ENCODE peak calls at places on chromosomes 16 and 17, in five cellular contexts. One of them, this sample, is unnamed.

GRCh38 chr16:2121853-2122252 is 13.8 kb downstream of the PKD1 start:
- DNase-seq in A172: no peak
- DNase-seq in foreskin melanocyte: no peak
- DNase-seq in endothelial cell: no peak
- DNase-seq in mesothelial cell of epicardium: no peak
- DNase-seq in this sample: no peak

GRCh38 chr16:79651363-79651762 is 50.8 kb upstream of the MAF start:
- DNase-seq in A172: peak
- DNase-seq in foreskin melanocyte: peak
- DNase-seq in endothelial cell: no peak
- DNase-seq in mesothelial cell of epicardium: no peak
- DNase-seq in this sample: no peak

GRCh38 chr16:1779741-1780676 is 2.4 kb downstream of the SPSB3 start:
- DNase-seq in A172: no peak
- DNase-seq in foreskin melanocyte: no peak
- DNase-seq in endothelial cell: no peak
- DNase-seq in mesothelial cell of epicardium: no peak
- DNase-seq in this sample: no peak

GRCh38 chr16:85836706-85837582 is 37.4 kb downstream of the COX4I1 start:
- DNase-seq in A172: no peak
- DNase-seq in foreskin melanocyte: no peak
- DNase-seq in endothelial cell: no peak
- DNase-seq in mesothelial cell of epicardium: no peak
- DNase-seq in this sample: no peak

GRCh38 chr16:86538196-86538780 is 16.7 kb downstream of the MTHFSD start:
- DNase-seq in A172: no peak
- DNase-seq in foreskin melanocyte: no peak
- DNase-seq in endothelial cell: no peak
- DNase-seq in mesothelial cell of epicardium: no peak
- DNase-seq in this sample: no peak

GRCh38 chr17:74345433-74346241 is 16.0 kb downstream of the BTBD17 start:
- DNase-seq in A172: peak
- DNase-seq in foreskin melanocyte: no peak
- DNase-seq in endothelial cell: no peak
- DNase-seq in mesothelial cell of epicardium: no peak
- DNase-seq in this sample: no peak

GRCh38 chr17:45060382-45060823 is 714 bp upstream of the NMT1 start:
- DNase-seq in A172: no peak
- DNase-seq in foreskin melanocyte: no peak
- DNase-seq in endothelial cell: no peak
- DNase-seq in mesothelial cell of epicardium: no peak
- DNase-seq in this sample: no peak

GRCh38 chr17:6413073-6413472 is 21.8 kb downstream of the AIPL1 start:
- DNase-seq in A172: peak
- DNase-seq in foreskin melanocyte: no peak
- DNase-seq in endothelial cell: no peak
- DNase-seq in mesothelial cell of epicardium: no peak
- DNase-seq in this sample: no peak

GRCh38 chr16:58196898-58197313 is 1.0 kb downstream of the CSNK2A2 start:
- DNase-seq in A172: peak
- DNase-seq in foreskin melanocyte: no peak
- DNase-seq in endothelial cell: no peak
- DNase-seq in mesothelial cell of epicardium: no peak
- DNase-seq in this sample: no peak

GRCh38 chr16:4345439-4346204 is 5.5 kb downstream of the PAM16 start:
- DNase-seq in A172: no peak
- DNase-seq in foreskin melanocyte: no peak
- DNase-seq in endothelial cell: no peak
- DNase-seq in mesothelial cell of epicardium: no peak
- DNase-seq in this sample: no peak

GRCh38 chr16:83689385-83689831 is 118.4 kb upstream of the HSBP1 start:
- DNase-seq in A172: peak
- DNase-seq in foreskin melanocyte: peak
- DNase-seq in endothelial cell: no peak
- DNase-seq in mesothelial cell of epicardium: no peak
- DNase-seq in this sample: no peak

GRCh38 chr17:29155235-29155965 is 24.8 kb downstream of the MYO18A start:
- DNase-seq in A172: peak
- DNase-seq in foreskin melanocyte: no peak
- DNase-seq in endothelial cell: no peak
- DNase-seq in mesothelial cell of epicardium: no peak
- DNase-seq in this sample: no peak

GRCh38 chr16:79947771-79948170 is 347.2 kb upstream of the MAF start:
- DNase-seq in A172: no peak
- DNase-seq in foreskin melanocyte: no peak
- DNase-seq in endothelial cell: no peak
- DNase-seq in mesothelial cell of epicardium: no peak
- DNase-seq in this sample: no peak

GRCh38 chr16:67201411-67202345 is 2.7 kb downstream of the ELMO3 start:
- DNase-seq in A172: no peak
- DNase-seq in foreskin melanocyte: no peak
- DNase-seq in endothelial cell: no peak
- DNase-seq in mesothelial cell of epicardium: no peak
- DNase-seq in this sample: no peak

GRCh38 chr17:5893741-5894140 is 176.4 kb upstream of the WSCD1 start:
- DNase-seq in A172: no peak
- DNase-seq in foreskin melanocyte: no peak
- DNase-seq in endothelial cell: no peak
- DNase-seq in mesothelial cell of epicardium: no peak
- DNase-seq in this sample: no peak

GRCh38 chr17:61928101-61928436 is 287 bp upstream of the INTS2 start:
- DNase-seq in A172: no peak
- DNase-seq in foreskin melanocyte: no peak
- DNase-seq in endothelial cell: no peak
- DNase-seq in mesothelial cell of epicardium: no peak
- DNase-seq in this sample: no peak

GRCh38 chr17:65954148-65954449 is 237.8 kb downstream of the CEP112 start:
- DNase-seq in A172: no peak
- DNase-seq in foreskin melanocyte: no peak
- DNase-seq in endothelial cell: no peak
- DNase-seq in mesothelial cell of epicardium: no peak
- DNase-seq in this sample: no peak

GRCh38 chr16:58459344-58460218 is 40.4 kb upstream of the NDRG4 start:
- DNase-seq in A172: peak
- DNase-seq in foreskin melanocyte: no peak
- DNase-seq in endothelial cell: no peak
- DNase-seq in mesothelial cell of epicardium: no peak
- DNase-seq in this sample: no peak

GRCh38 chr16:11232852-11233726 is 22.9 kb downstream of the SOCS1 start:
- DNase-seq in A172: no peak
- DNase-seq in foreskin melanocyte: no peak
- DNase-seq in endothelial cell: no peak
- DNase-seq in mesothelial cell of epicardium: no peak
- DNase-seq in this sample: no peak

GRCh38 chr16:28585674-28586073 is 11.2 kb downstream of the SULT1A2 start:
- DNase-seq in A172: no peak
- DNase-seq in foreskin melanocyte: no peak
- DNase-seq in endothelial cell: no peak
- DNase-seq in mesothelial cell of epicardium: no peak
- DNase-seq in this sample: no peak

GRCh38 chr17:59369026-59369724 is 37.7 kb downstream of the YPEL2 start:
- DNase-seq in A172: no peak
- DNase-seq in foreskin melanocyte: no peak
- DNase-seq in endothelial cell: no peak
- DNase-seq in mesothelial cell of epicardium: no peak
- DNase-seq in this sample: no peak

GRCh38 chr17:66726371-66726770 is 108.5 kb upstream of the CACNG5 start:
- DNase-seq in A172: no peak
- DNase-seq in foreskin melanocyte: no peak
- DNase-seq in endothelial cell: no peak
- DNase-seq in mesothelial cell of epicardium: no peak
- DNase-seq in this sample: no peak

GRCh38 chr16:52251495-52251894 is 295.4 kb downstream of the TOX3 start:
- DNase-seq in A172: no peak
- DNase-seq in foreskin melanocyte: peak
- DNase-seq in endothelial cell: no peak
- DNase-seq in mesothelial cell of epicardium: no peak
- DNase-seq in this sample: no peak

GRCh38 chr17:81306491-81306890 is 11.4 kb upstream of the SLC38A10 start:
- DNase-seq in A172: no peak
- DNase-seq in foreskin melanocyte: no peak
- DNase-seq in endothelial cell: no peak
- DNase-seq in mesothelial cell of epicardium: no peak
- DNase-seq in this sample: no peak

GRCh38 chr17:45147102-45147580 is 1.1 kb upstream of the HEXIM1 start:
- DNase-seq in A172: peak
- DNase-seq in foreskin melanocyte: peak
- DNase-seq in endothelial cell: no peak
- DNase-seq in mesothelial cell of epicardium: no peak
- DNase-seq in this sample: peak

GRCh38 chr17:58755577-58756245 is at the start of gene PPM1E:
- DNase-seq in A172: peak
- DNase-seq in foreskin melanocyte: peak
- DNase-seq in endothelial cell: peak
- DNase-seq in mesothelial cell of epicardium: peak
- DNase-seq in this sample: no peak

GRCh38 chr17:73343168-73343634 is 31.4 kb upstream of the CDC42EP4 start:
- DNase-seq in A172: peak
- DNase-seq in foreskin melanocyte: peak
- DNase-seq in endothelial cell: no peak
- DNase-seq in mesothelial cell of epicardium: peak
- DNase-seq in this sample: peak

GRCh38 chr17:83106913-83107655 is 27.7 kb downstream of the METRNL start:
- DNase-seq in A172: no peak
- DNase-seq in foreskin melanocyte: no peak
- DNase-seq in endothelial cell: no peak
- DNase-seq in mesothelial cell of epicardium: no peak
- DNase-seq in this sample: no peak

GRCh38 chr16:20383106-20384029 is 21.2 kb downstream of the PDILT start:
- DNase-seq in A172: peak
- DNase-seq in foreskin melanocyte: peak
- DNase-seq in endothelial cell: peak
- DNase-seq in mesothelial cell of epicardium: peak
- DNase-seq in this sample: no peak

GRCh38 chr17:47227862-47228261 is 18.7 kb downstream of the MYL4 start:
- DNase-seq in A172: no peak
- DNase-seq in foreskin melanocyte: no peak
- DNase-seq in endothelial cell: no peak
- DNase-seq in mesothelial cell of epicardium: no peak
- DNase-seq in this sample: no peak

GRCh38 chr17:5583426-5584382 is 605 bp downstream of the NLRP1 start:
- DNase-seq in A172: no peak
- DNase-seq in foreskin melanocyte: no peak
- DNase-seq in endothelial cell: no peak
- DNase-seq in mesothelial cell of epicardium: no peak
- DNase-seq in this sample: no peak

GRCh38 chr16:31258366-31258765 is 1.4 kb upstream of the ITGAM start:
- DNase-seq in A172: no peak
- DNase-seq in foreskin melanocyte: no peak
- DNase-seq in endothelial cell: no peak
- DNase-seq in mesothelial cell of epicardium: no peak
- DNase-seq in this sample: peak

GRCh38 chr16:81444448-81445121 is at the start of gene CMIP:
- DNase-seq in A172: peak
- DNase-seq in foreskin melanocyte: peak
- DNase-seq in endothelial cell: peak
- DNase-seq in mesothelial cell of epicardium: peak
- DNase-seq in this sample: peak